ENCODE peak calls at places on chromosomes 6 and 20, in nine cellular contexts. Y is GM10248; J is suprapubic skin; Q is pancreas; A is IMR-90; G is H1; B is CD8-positive, alpha-beta T cell; W is AG10803; S is foreskin fibroblast. O is an unnamed sample.

GRCh38 chr20:8454137-8454712 is 322.2 kb downstream of the PLCB1 start:
- DNase-seq in A (peak), B (no peak), W (peak), G (no peak), Y (peak), Q (no peak), S (peak), J (no peak), O (no peak)

GRCh38 chr6:16523550-16524379 is 237.5 kb downstream of the ATXN1 start:
- DNase-seq in W (peak), Y (no peak), G (no peak), A (peak), J (no peak), S (peak), Q (no peak), B (no peak), O (no peak)

GRCh38 chr20:38141154-38141888 is 23.7 kb downstream of the TGM2 start:
- DNase-seq in A (no peak), Y (no peak), S (no peak), J (no peak), G (no peak), W (no peak), B (no peak), Q (no peak), O (peak)

GRCh38 chr20:46558511-46558959 is 8.1 kb upstream of the OCSTAMP start:
- DNase-seq in Y (no peak), W (peak), S (peak), A (peak), J (no peak), G (no peak), B (no peak), Q (no peak), O (no peak)

GRCh38 chr20:19974621-19975435 is 42.3 kb upstream of the NAA20 start:
- DNase-seq in W (peak), J (peak), G (peak), S (peak), A (peak), B (no peak), Y (no peak), Q (peak), O (peak)

GRCh38 chr6:14881399-14881798 is 364.5 kb upstream of the JARID2 start:
- DNase-seq in G (no peak), W (peak), A (peak), B (no peak), Q (no peak), J (no peak), Y (no peak), S (peak), O (no peak)

GRCh38 chr6:5423251-5423650 is 161.9 kb downstream of the FARS2 start:
- DNase-seq in B (no peak), Q (no peak), A (no peak), S (no peak), G (no peak), W (no peak), J (no peak), Y (no peak), O (no peak)

GRCh38 chr6:136014454-136015421 is 163.2 kb downstream of the PDE7B start:
- DNase-seq in J (no peak), A (peak), W (peak), B (no peak), Y (no peak), S (peak), Q (peak), G (no peak), O (no peak)

GRCh38 chr6:16683524-16684194 is 77.6 kb downstream of the ATXN1 start:
- DNase-seq in Q (no peak), J (no peak), Y (no peak), A (peak), G (no peak), B (no peak), W (peak), S (peak), O (no peak)

GRCh38 chr6:84428300-84428907 is 201.0 kb upstream of the CEP162 start:
- DNase-seq in B (no peak), A (peak), Y (peak), Q (no peak), S (peak), W (peak), G (peak), J (no peak), O (no peak)

GRCh38 chr6:144939926-144940325 is 654.8 kb downstream of the UTRN start:
- DNase-seq in W (peak), J (no peak), B (no peak), Q (no peak), S (peak), G (no peak), Y (no peak), A (peak), O (no peak)

GRCh38 chr20:41408131-41408789 is 41.6 kb upstream of the EMILIN3 start:
- DNase-seq in Y (no peak), J (no peak), W (no peak), B (no peak), Q (no peak), S (no peak), G (no peak), A (no peak), O (no peak)

GRCh38 chr6:6600865-6601264 is 12.3 kb downstream of the LY86 start:
- DNase-seq in G (no peak), S (no peak), Q (no peak), Y (no peak), A (no peak), J (no peak), B (no peak), W (no peak), O (no peak)

DNA sequence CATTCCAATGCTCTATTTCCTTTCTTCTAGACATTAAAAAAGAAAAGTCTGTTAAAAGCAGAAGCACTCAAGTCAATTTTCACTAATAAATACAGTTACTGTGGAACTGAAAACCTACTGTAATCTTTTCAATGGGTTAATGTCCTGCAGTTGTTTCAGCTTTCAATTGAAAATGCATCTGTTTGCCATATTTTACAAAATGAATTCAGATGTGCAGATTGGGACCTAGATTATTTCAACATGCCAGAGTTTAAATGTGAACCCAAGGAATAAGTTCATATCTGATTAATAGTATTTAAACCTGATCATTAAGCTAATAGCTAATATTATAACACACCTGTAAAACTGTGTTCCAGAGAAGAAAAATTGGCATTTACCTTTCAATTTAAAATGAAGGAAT is 9.7 kb downstream of the SUPT3H start:
- DNase-seq in W (no peak), J (no peak), B (no peak), G (no peak), A (no peak), Q (no peak), S (no peak), Y (no peak), O (no peak)
- TF ChIP-seq CTCF in W (no peak), J (no peak), B (no peak), G (no peak), A (no peak), Q (no peak), S (no peak), Y (no peak), O (no peak)

DNA sequence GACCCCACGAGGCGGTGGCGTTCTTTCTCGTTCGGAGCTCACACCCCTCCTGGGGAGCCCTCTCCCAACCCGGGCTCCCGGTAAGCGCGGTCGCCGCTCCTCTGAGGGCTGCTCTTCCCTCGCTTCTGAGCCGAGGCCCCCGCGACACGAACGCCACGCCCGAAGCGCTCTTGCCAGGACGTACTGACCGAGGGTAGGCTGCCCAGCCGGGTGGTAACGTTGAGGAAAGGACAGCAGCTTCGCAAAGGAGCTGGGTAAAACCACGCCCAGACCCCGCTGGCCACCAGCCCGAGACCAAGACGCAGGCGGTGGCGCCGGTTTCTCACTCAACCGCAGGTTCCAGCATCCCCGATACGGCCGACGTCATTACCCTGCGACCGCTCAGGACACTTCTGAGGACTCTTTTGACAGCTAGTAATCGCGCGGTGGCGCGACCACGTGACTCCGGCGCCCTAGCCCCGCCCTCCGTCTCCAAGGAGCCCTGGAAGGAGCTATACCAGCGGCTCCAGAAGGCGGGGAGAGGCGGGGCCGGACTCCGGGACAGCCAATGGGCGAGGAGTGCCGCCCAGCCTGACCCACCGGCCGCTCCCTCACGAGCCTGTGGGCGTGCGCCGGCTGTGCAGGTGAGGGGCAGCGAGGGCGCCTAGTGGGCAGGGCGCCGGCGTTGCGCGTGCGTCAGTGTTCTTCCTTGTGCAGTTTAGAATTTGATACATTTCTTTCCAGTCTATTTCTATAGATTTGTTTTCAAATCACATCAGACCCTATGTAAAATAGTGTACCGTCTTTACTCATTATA is 4.0 kb upstream of the GZF1 start:
- DNase-seq in Q (peak), W (peak), A (peak), B (peak), J (peak), S (peak), G (peak), Y (peak), O (peak)
- TF ChIP-seq CTCF in Q (no peak), W (no peak), A (peak), B (no peak), J (no peak), S (no peak), G (peak), Y (no peak), O (no peak)

GRCh38 chr6:41733707-41734665 is 1.4 kb downstream of the TFEB start:
- DNase-seq in A (peak), G (peak), J (no peak), S (peak), Y (peak), B (peak), Q (peak), W (peak), O (peak)
- TF ChIP-seq CTCF in A (peak), G (no peak), J (no peak), S (no peak), Y (no peak), B (no peak), Q (no peak), W (no peak), O (no peak)

GRCh38 chr6:101650402-101651100 is 257.0 kb downstream of the GRIK2 start:
- DNase-seq in J (no peak), Q (no peak), Y (no peak), B (no peak), A (no peak), S (no peak), W (no peak), G (no peak), O (no peak)

GRCh38 chr6:101640131-101640530 is 246.6 kb downstream of the GRIK2 start:
- DNase-seq in S (no peak), Q (no peak), B (no peak), Y (no peak), G (no peak), W (peak), A (no peak), J (no peak), O (no peak)

GRCh38 chr6:101645770-101646169 is 252.3 kb downstream of the GRIK2 start:
- DNase-seq in Y (no peak), J (no peak), S (no peak), A (no peak), G (no peak), Q (no peak), B (no peak), W (no peak), O (no peak)
- TF ChIP-seq CTCF in Y (no peak), J (no peak), S (no peak), A (peak), G (no peak), Q (no peak), B (no peak), W (no peak), O (peak)

GRCh38 chr6:166251196-166251595 is 57.0 kb downstream of the PRR18 start:
- DNase-seq in G (no peak), S (no peak), Y (no peak), B (no peak), J (no peak), A (no peak), W (no peak), Q (no peak), O (no peak)
- TF ChIP-seq CTCF in G (no peak), S (no peak), Y (no peak), B (no peak), J (no peak), A (no peak), W (no peak), Q (no peak), O (no peak)

DNA sequence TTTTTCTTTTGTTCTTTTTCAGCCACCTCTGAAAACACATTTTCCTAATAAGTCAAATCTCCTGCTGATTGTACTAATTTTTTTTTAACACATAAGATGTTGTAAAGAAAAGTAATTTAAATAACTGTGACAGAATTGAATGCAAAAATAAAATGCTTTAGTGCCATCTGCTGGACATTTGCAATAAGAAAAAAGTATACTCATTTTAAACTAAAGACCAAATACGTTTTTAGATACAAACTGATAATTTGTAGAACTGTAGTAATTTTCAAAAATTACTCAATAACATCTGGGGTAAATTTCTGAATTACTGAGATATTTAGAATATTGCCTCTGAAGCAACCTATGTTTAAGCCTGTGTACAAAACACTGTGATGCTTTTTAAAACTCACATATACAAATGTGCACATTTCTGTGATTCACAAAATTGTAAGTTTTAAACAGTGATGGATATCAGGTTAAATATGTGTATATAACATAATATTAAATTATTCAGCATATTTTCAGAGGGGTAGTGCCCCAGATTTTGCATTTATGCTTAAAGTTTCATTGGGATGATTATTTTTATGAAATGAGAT is 198.7 kb downstream of the RIMS1 start:
- DNase-seq in G (no peak), A (peak), W (peak), J (no peak), B (no peak), S (peak), Y (no peak), Q (no peak), O (no peak)
- TF ChIP-seq CTCF in G (no peak), A (peak), W (peak), J (peak), B (no peak), S (peak), Y (peak), Q (no peak), O (peak)

O was measured in chondrocyte.